ENCODE peak calls at places on chromosomes 13 and 19, in nine cellular contexts. J, E, I, P, F, O, Q, V and D are unnamed samples. For H3K4me1, the result is how much of the 10 kb centered on the place peaks cover.

GRCh38 chr19:40717880-40718773 is 1.2 kb downstream of the ITPKC start:
- DNase-seq in J (peak), E (peak), I (peak), P (peak), F (no peak), O (peak), Q (peak), V (peak), D (no peak)

GRCh38 chr13:72304121-72304745 is 423.2 kb downstream of the MZT1 start:
- DNase-seq in J (no peak), E (no peak), I (no peak), P (no peak), F (no peak), O (no peak), Q (no peak), V (no peak), D (no peak)

GRCh38 chr13:30618938-30619289 is 1.2 kb downstream of the USPL1 start:
- DNase-seq in J (no peak), E (no peak), I (no peak), P (no peak), F (no peak), O (no peak), Q (no peak), V (no peak), D (no peak)

GRCh38 chr19:1935484-1936208 is 5.3 kb upstream of the CSNK1G2 start:
- DNase-seq in J (peak), E (no peak), I (no peak), P (no peak), F (no peak), O (no peak), Q (no peak), V (peak), D (no peak)

GRCh38 chr13:25783076-25783475 is 268.7 kb downstream of the SHISA2 start:
- DNase-seq in J (no peak), E (no peak), I (no peak), P (no peak), F (no peak), O (no peak), Q (no peak), V (no peak), D (no peak)

GRCh38 chr19:41795031-41795461 is 1.3 kb upstream of the CEACAM3 start:
- DNase-seq in J (peak), E (peak), I (no peak), P (no peak), F (peak), O (peak), Q (peak), V (no peak), D (no peak)

GRCh38 chr13:31749929-31750328 is 10.6 kb downstream of the RXFP2 start:
- DNase-seq in J (no peak), E (no peak), I (no peak), P (no peak), F (no peak), O (no peak), Q (no peak), V (no peak), D (no peak)

GRCh38 chr19:28164214-28164613 is 1048.7 kb downstream of the UQCRFS1 start:
- DNase-seq in J (no peak), E (no peak), I (no peak), P (no peak), F (no peak), O (no peak), Q (no peak), V (no peak), D (no peak)

GRCh38 chr19:29098863-29099481 is 114.0 kb downstream of the UQCRFS1 start:
- DNase-seq in J (no peak), E (no peak), I (peak), P (peak), F (peak), O (peak), Q (peak), V (peak), D (no peak)

GRCh38 chr19:610071-610800 is 20.6 kb downstream of the HCN2 start:
- DNase-seq in J (no peak), E (no peak), I (no peak), P (no peak), F (peak), O (peak), Q (no peak), V (peak), D (no peak)

GRCh38 chr13:51797664-51798488 is 6.1 kb downstream of the DHRS12 start:
- DNase-seq in J (no peak), E (peak), I (no peak), P (peak), F (peak), O (peak), Q (no peak), V (no peak), D (no peak)

GRCh38 chr13:80945328-80945727 is 604.4 kb upstream of the SPRY2 start:
- DNase-seq in J (no peak), E (no peak), I (no peak), P (no peak), F (peak), O (no peak), Q (no peak), V (no peak), D (no peak)

GRCh38 chr13:34826432-34826831 is 115.6 kb upstream of the NBEA start:
- DNase-seq in J (no peak), E (no peak), I (no peak), P (no peak), F (no peak), O (no peak), Q (no peak), V (no peak), D (no peak)

GRCh38 chr13:20136781-20137703 is 23.8 kb downstream of the GJA3 start:
- DNase-seq in J (no peak), E (no peak), I (no peak), P (no peak), F (peak), O (peak), Q (no peak), V (no peak), D (no peak)

GRCh38 chr13:21913010-21913409 is 242.1 kb downstream of the FGF9 start:
- DNase-seq in J (no peak), E (no peak), I (no peak), P (no peak), F (no peak), O (no peak), Q (no peak), V (no peak), D (no peak)

DNA sequence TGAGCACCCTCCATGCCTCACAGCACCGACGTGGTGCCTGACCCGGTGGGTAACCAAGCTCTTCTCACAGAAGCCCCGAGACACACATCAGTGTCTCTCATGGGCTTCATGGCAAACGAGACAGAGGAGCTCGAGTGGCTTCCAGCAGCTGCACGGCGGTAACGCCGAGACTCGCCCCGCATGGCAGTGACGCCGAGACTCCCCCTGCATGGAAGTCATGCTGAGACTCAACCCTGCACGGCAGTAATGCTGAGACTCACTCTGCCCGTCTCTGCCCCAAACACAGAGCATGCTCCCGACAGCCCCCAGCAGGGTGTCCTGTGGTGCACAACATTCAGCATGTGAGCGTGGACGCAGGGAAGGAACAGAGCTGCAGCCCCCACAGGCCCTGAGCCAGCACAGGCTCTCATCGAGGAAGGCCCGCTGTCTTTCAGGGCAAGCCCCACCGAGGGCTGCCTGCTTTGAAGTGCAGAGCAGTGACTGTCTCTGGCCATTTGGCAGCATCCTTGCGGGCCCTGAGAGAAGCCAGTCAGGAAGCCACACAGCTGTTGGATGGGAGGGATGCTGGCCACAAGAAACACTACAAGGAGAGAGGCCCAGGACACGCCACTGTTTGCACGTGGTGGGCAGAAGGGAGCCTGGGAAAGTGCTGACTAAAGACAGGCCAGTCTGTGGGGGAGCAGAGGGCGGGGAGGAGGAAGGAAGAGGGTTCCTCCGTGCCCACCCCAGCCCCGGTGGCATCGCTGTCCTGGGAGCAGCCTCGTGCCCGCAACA is 9.5 kb downstream of the GAS6 start:
- DNase-seq in J (no peak), E (no peak), I (peak), P (peak), F (no peak), O (no peak), Q (peak), V (peak), D (peak)
- H3K4me1 ChIP-seq in J (under half), E (under half), I (under half), P (under half), F (half or more), O (half or more), Q (under half), V (under half), D (half or more)

GRCh38 chr13:98397221-98397620 is 179.7 kb downstream of the STK24 start:
- DNase-seq in J (no peak), E (no peak), I (no peak), P (no peak), F (no peak), O (no peak), Q (no peak), V (no peak), D (no peak)
- TF ChIP-seq CTCF in J (no peak), E (peak), I (peak), P (peak), F (no peak), O (no peak), Q (peak), V (no peak), D (peak)

DNA sequence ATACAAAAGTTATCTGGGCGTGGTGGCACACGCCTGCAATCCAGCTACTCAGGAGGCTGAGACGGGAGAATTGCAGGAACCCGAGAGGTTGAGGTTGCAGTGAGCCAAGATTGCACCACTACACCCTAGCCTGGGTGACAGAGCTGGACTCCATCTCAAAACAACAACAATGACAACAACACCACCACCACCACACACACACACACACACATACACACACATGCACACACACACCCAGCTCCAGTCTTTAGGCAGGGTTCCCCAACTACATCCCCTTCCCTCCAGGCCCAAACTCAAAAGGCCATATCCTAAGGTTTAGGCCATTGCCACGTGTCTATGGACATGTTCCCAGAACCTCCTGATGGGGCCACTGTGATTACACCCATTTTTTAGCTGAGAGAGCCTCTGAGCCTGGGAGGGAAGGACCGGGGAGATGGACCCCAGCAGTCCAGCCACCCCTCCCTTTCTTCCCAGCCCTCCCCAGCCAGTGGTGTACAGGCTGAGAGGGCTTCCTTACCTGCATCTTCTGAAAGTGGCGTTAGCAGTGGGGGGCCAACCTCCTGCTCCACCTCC is 9.0 kb upstream of the DMWD start:
- DNase-seq in J (no peak), E (no peak), I (no peak), P (no peak), F (no peak), O (no peak), Q (no peak), V (no peak), D (no peak)
- TF ChIP-seq POLR2A in J (no peak), E (no peak), I (no peak), P (no peak), F (no peak), O (no peak), Q (no peak), V (no peak), D (no peak)

GRCh38 chr19:38700933-38701454 is 43.3 kb downstream of the CAPN12 start:
- DNase-seq in J (no peak), E (no peak), I (no peak), P (no peak), F (no peak), O (no peak), Q (no peak), V (no peak), D (no peak)

GRCh38 chr19:38699027-38699346 is 45.3 kb downstream of the CAPN12 start:
- DNase-seq in J (no peak), E (peak), I (no peak), P (no peak), F (no peak), O (no peak), Q (no peak), V (no peak), D (no peak)

GRCh38 chr19:38701455-38702063 is 42.7 kb downstream of the CAPN12 start:
- DNase-seq in J (no peak), E (no peak), I (no peak), P (no peak), F (no peak), O (peak), Q (no peak), V (no peak), D (no peak)

GRCh38 chr19:38699647-38700349 is 44.5 kb downstream of the CAPN12 start:
- DNase-seq in J (no peak), E (no peak), I (no peak), P (no peak), F (no peak), O (no peak), Q (no peak), V (no peak), D (no peak)

DNA sequence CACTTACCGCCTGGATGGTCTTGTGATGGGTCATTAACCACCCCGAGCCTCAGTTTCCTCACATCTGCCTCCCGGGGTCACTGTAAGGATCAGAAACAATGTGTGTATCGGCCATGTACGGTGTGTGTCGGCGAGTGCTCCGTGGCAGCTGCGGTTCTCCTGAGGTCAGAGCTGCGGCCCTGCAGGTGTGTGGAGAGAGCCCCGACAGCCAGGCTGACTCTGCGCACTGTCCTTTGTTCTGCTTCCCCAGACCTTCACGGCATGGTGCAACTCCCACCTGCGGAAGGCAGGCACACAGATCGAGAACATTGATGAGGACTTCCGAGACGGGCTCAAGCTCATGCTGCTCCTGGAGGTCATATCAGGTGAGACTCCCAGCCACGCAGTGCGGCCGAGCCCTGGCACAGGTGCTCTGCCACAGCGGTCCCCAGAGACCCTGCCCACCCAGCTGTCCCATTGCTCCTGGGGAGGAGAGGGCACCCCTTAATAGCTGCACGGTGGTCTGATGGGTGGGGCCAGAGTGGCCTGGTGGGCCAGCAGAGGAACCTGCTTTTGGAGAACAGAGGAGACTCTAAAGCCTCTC is 43.8 kb downstream of the CAPN12 start:
- DNase-seq in J (no peak), E (no peak), I (no peak), P (no peak), F (no peak), O (no peak), Q (no peak), V (no peak), D (no peak)
- H3K4me1 ChIP-seq in J (under half), E (under half), I (under half), P (under half), F (half or more), O (half or more), Q (half or more), V (half or more), D (half or more)

GRCh38 chr13:46052314-46053161 is at the start of gene ZC3H13:
- DNase-seq in J (peak), E (peak), I (peak), P (peak), F (peak), O (peak), Q (peak), V (peak), D (peak)
- TF ChIP-seq CTCF in J (peak), E (peak), I (peak), P (peak), F (no peak), O (peak), Q (peak), V (peak), D (peak)

GRCh38 chr19:52688335-52688734 is 46.5 kb downstream of the ZNF611 start:
- DNase-seq in J (no peak), E (no peak), I (no peak), P (no peak), F (no peak), O (no peak), Q (no peak), V (no peak), D (no peak)
- TF ChIP-seq POLR2A in J (no peak), E (no peak), I (no peak), P (no peak), F (no peak), O (no peak), Q (no peak), V (no peak), D (no peak)

GRCh38 chr19:10725415-10725814 is 7.5 kb downstream of the DNM2 start:
- DNase-seq in J (no peak), E (no peak), I (no peak), P (no peak), F (no peak), O (no peak), Q (no peak), V (no peak), D (no peak)
- H3K4me1 ChIP-seq in J (under half), E (under half), I (under half), P (under half), F (half or more), O (half or more), Q (under half), V (half or more), D (half or more)